ENCODE peak calls at places on chromosomes 16 and 17, in six cellular contexts. V, T, L, E, I and G are unnamed samples.
A peak's percentile ranks its signal among the peaks of the same experiment; 100 is the strongest.

GRCh38 chr17:16027708-16028584 is 28.3 kb downstream of the TTC19 start:
- DNase-seq in E (no peak), L (no peak), T (peak; percentile 85), I (peak; percentile 29), V (peak; percentile 81), G (no peak)

GRCh38 chr17:73798111-73798748 is 154.0 kb upstream of the SDK2 start:
- DNase-seq in T (no peak), E (no peak), V (no peak), L (no peak), I (no peak), G (no peak)

GRCh38 chr16:23670137-23670776 is 8.4 kb upstream of the PLK1 start:
- DNase-seq in I (no peak), T (no peak), E (no peak), L (no peak), V (no peak), G (no peak)

GRCh38 chr17:64455993-64456885 is 7.3 kb downstream of the MILR1 start:
- DNase-seq in I (no peak), L (no peak), T (no peak), E (no peak), V (no peak), G (no peak)

GRCh38 chr17:82909322-82909904 is 69.6 kb upstream of the ZNF750 start:
- DNase-seq in L (peak; percentile 16), E (peak; percentile 30), T (no peak), I (no peak), V (no peak), G (no peak)

GRCh38 chr16:83272843-83273242 is 534.9 kb upstream of the HSBP1 start:
- DNase-seq in V (no peak), E (no peak), L (no peak), I (no peak), T (no peak), G (no peak)

GRCh38 chr17:74610108-74610507 is 13.4 kb downstream of the CD300E start:
- DNase-seq in V (no peak), I (no peak), E (no peak), T (no peak), L (no peak), G (no peak)

GRCh38 chr17:59427425-59427921 is 96.0 kb downstream of the YPEL2 start:
- DNase-seq in T (no peak), I (peak; percentile 36), E (no peak), V (peak; percentile 75), L (no peak), G (no peak)

GRCh38 chr17:67753026-67753425 is 35.3 kb downstream of the NOL11 start:
- DNase-seq in E (no peak), I (no peak), V (peak; percentile 43), L (no peak), T (no peak), G (no peak)

GRCh38 chr16:49353650-49354049 is 20.0 kb upstream of the C16orf78 start:
- DNase-seq in I (no peak), L (no peak), E (no peak), T (no peak), V (no peak), G (no peak)